ENCODE peak calls at places on chromosomes 13 and 19, in six cellular contexts. One of them, this sample, is unnamed.

GRCh38 chr19:21110183-21110582 is 28.2 kb downstream of the ZNF714 start:
- DNase-seq in GM03348: no peak
- DNase-seq in iPS-NIHi11: no peak
- DNase-seq in ecto neural progenitor cell: no peak
- DNase-seq in right cardiac atrium: no peak
- DNase-seq in keratinocyte: no peak
- DNase-seq in this sample: no peak

GRCh38 chr19:10961763-10962536 is 1.1 kb downstream of the SMARCA4 start:
- DNase-seq in ecto neural progenitor cell: no peak
- DNase-seq in keratinocyte: no peak
- DNase-seq in iPS-NIHi11: no peak
- DNase-seq in right cardiac atrium: no peak
- DNase-seq in GM03348: no peak
- DNase-seq in this sample: no peak

GRCh38 chr13:105904034-105904742 is 631.3 kb downstream of the EFNB2 start:
- DNase-seq in iPS-NIHi11: no peak
- DNase-seq in keratinocyte: no peak
- DNase-seq in right cardiac atrium: no peak
- DNase-seq in ecto neural progenitor cell: no peak
- DNase-seq in GM03348: no peak
- DNase-seq in this sample: no peak

GRCh38 chr19:1555802-1556638 is 12.1 kb downstream of the MEX3D start:
- DNase-seq in right cardiac atrium: peak; percentile 64
- DNase-seq in iPS-NIHi11: no peak
- DNase-seq in keratinocyte: no peak
- DNase-seq in GM03348: no peak
- DNase-seq in ecto neural progenitor cell: no peak
- DNase-seq in this sample: no peak

GRCh38 chr19:49473868-49474544 is at the start of gene FLT3LG:
- DNase-seq in ecto neural progenitor cell: peak; percentile 80
- DNase-seq in keratinocyte: no peak
- DNase-seq in right cardiac atrium: peak; percentile 91
- DNase-seq in iPS-NIHi11: peak; percentile 90
- DNase-seq in GM03348: peak; percentile 95
- DNase-seq in this sample: no peak

GRCh38 chr19:19185853-19186728 is 5.9 kb downstream of the BORCS8 start:
- DNase-seq in ecto neural progenitor cell: peak; percentile 81
- DNase-seq in keratinocyte: no peak
- DNase-seq in iPS-NIHi11: peak; percentile 85
- DNase-seq in GM03348: peak; percentile 69
- DNase-seq in right cardiac atrium: no peak
- DNase-seq in this sample: peak; percentile 40

GRCh38 chr19:16571689-16572331 is 405 bp downstream of the SLC35E1 start:
- DNase-seq in ecto neural progenitor cell: no peak
- DNase-seq in iPS-NIHi11: no peak
- DNase-seq in keratinocyte: no peak
- DNase-seq in right cardiac atrium: no peak
- DNase-seq in GM03348: peak; percentile 47
- DNase-seq in this sample: no peak

GRCh38 chr13:45374917-45375316 is 33.9 kb upstream of the TPT1 start:
- DNase-seq in iPS-NIHi11: no peak
- DNase-seq in GM03348: peak; percentile 16
- DNase-seq in keratinocyte: no peak
- DNase-seq in right cardiac atrium: no peak
- DNase-seq in ecto neural progenitor cell: no peak
- DNase-seq in this sample: no peak

GRCh38 chr19:5627395-5627904 is 4.6 kb downstream of the SAFB start:
- DNase-seq in ecto neural progenitor cell: no peak
- DNase-seq in iPS-NIHi11: no peak
- DNase-seq in right cardiac atrium: peak; percentile 73
- DNase-seq in keratinocyte: no peak
- DNase-seq in GM03348: no peak
- DNase-seq in this sample: no peak

GRCh38 chr13:55573565-55573964 is 1567.2 kb upstream of the PRR20A start:
- DNase-seq in iPS-NIHi11: no peak
- DNase-seq in keratinocyte: no peak
- DNase-seq in ecto neural progenitor cell: no peak
- DNase-seq in right cardiac atrium: no peak
- DNase-seq in GM03348: no peak
- DNase-seq in this sample: no peak

GRCh38 chr19:3054972-3055740 is 7.1 kb downstream of the TLE5 start:
- DNase-seq in GM03348: no peak
- DNase-seq in right cardiac atrium: no peak
- DNase-seq in keratinocyte: no peak
- DNase-seq in iPS-NIHi11: peak; percentile 29
- DNase-seq in ecto neural progenitor cell: no peak
- DNase-seq in this sample: no peak

GRCh38 chr13:75365724-75366173 is 116.2 kb downstream of the TBC1D4 start:
- DNase-seq in iPS-NIHi11: no peak
- DNase-seq in keratinocyte: peak; percentile 82
- DNase-seq in right cardiac atrium: no peak
- DNase-seq in GM03348: peak; percentile 46
- DNase-seq in ecto neural progenitor cell: no peak
- DNase-seq in this sample: peak; percentile 11

GRCh38 chr19:46350758-46351159 is 3.9 kb downstream of the PPP5C start:
- DNase-seq in GM03348: no peak
- DNase-seq in right cardiac atrium: no peak
- DNase-seq in iPS-NIHi11: no peak
- DNase-seq in keratinocyte: no peak
- DNase-seq in ecto neural progenitor cell: no peak
- DNase-seq in this sample: no peak

GRCh38 chr13:59750860-59751259 is 412.9 kb downstream of the DIAPH3 start:
- DNase-seq in GM03348: peak; percentile 50
- DNase-seq in ecto neural progenitor cell: peak; percentile 74
- DNase-seq in right cardiac atrium: no peak
- DNase-seq in keratinocyte: no peak
- DNase-seq in iPS-NIHi11: peak; percentile 76
- DNase-seq in this sample: no peak

GRCh38 chr19:38517321-38517720 is 83.8 kb downstream of the RYR1 start:
- DNase-seq in right cardiac atrium: no peak
- DNase-seq in ecto neural progenitor cell: no peak
- DNase-seq in keratinocyte: no peak
- DNase-seq in GM03348: no peak
- DNase-seq in iPS-NIHi11: no peak
- DNase-seq in this sample: no peak

GRCh38 chr19:33325920-33326319 is 23.6 kb upstream of the CEBPA start:
- DNase-seq in keratinocyte: no peak
- DNase-seq in iPS-NIHi11: no peak
- DNase-seq in GM03348: no peak
- DNase-seq in right cardiac atrium: no peak
- DNase-seq in ecto neural progenitor cell: no peak
- DNase-seq in this sample: no peak

GRCh38 chr19:17484520-17485180 is 14.3 kb downstream of the SLC27A1 start:
- DNase-seq in ecto neural progenitor cell: no peak
- DNase-seq in GM03348: no peak
- DNase-seq in keratinocyte: no peak
- DNase-seq in right cardiac atrium: no peak
- DNase-seq in iPS-NIHi11: no peak
- DNase-seq in this sample: no peak

GRCh38 chr19:53192771-53193533 is at the start of gene ZNF665:
- DNase-seq in keratinocyte: peak; percentile 60
- DNase-seq in ecto neural progenitor cell: peak; percentile 87
- DNase-seq in GM03348: peak; percentile 95
- DNase-seq in right cardiac atrium: peak; percentile 95
- DNase-seq in iPS-NIHi11: peak; percentile 82
- DNase-seq in this sample: no peak

GRCh38 chr19:40718774-40719391 is 2.0 kb downstream of the ITPKC start:
- DNase-seq in ecto neural progenitor cell: peak; percentile 71
- DNase-seq in keratinocyte: peak; percentile 82
- DNase-seq in right cardiac atrium: peak; percentile 76
- DNase-seq in GM03348: peak; percentile 64
- DNase-seq in iPS-NIHi11: peak; percentile 70
- DNase-seq in this sample: no peak

GRCh38 chr13:32530841-32531253 is 7.7 kb downstream of the N4BP2L2 start:
- DNase-seq in right cardiac atrium: no peak
- DNase-seq in keratinocyte: no peak
- DNase-seq in ecto neural progenitor cell: no peak
- DNase-seq in GM03348: peak; percentile 55
- DNase-seq in iPS-NIHi11: no peak
- DNase-seq in this sample: no peak